ENCODE peak calls at places on chromosomes 3 and 15, in ten cellular contexts. O is mesenteric fat pad; U is GM12864; L is HS-5; G is stimulated activated CD4-positive, alpha-beta T cell treated with anti-CD3 and anti-CD28 coated beads, Interleukin-2, amount 100 ng/mL, for 48 hours; B is PC-3; Y is T-helper 2 cell; T is amniotic stem cell; S is GM12878; Z is CD4-positive, CD25-positive, alpha-beta regulatory T cell. H is an unnamed sample.

GRCh38 chr3:13332158-13332557 is 88.0 kb downstream of the NUP210 start:
- DNase-seq in S (peak; percentile 93), Y (no peak), U (peak; percentile 90), B (peak; percentile 65), T (no peak), G (no peak), L (no peak), Z (no peak), O (no peak), H (no peak)

GRCh38 chr3:8538904-8539303 is 37.3 kb downstream of the LMCD1 start:
- DNase-seq in U (no peak), Z (no peak), L (no peak), Y (no peak), B (peak; percentile 11), G (no peak), S (no peak), O (no peak), T (no peak), H (no peak)

GRCh38 chr15:82539690-82540054 is 585 bp downstream of the RPS17 start:
- DNase-seq in T (no peak), O (no peak), Z (no peak), S (no peak), U (no peak), B (no peak), L (no peak), G (no peak), Y (no peak), H (no peak)

GRCh38 chr15:69125236-69125635 is 35.2 kb upstream of the GLCE start:
- DNase-seq in S (no peak), O (peak; percentile 39), L (no peak), G (no peak), U (no peak), Z (no peak), Y (no peak), T (no peak), B (no peak), H (no peak)

GRCh38 chr3:179146911-179147570 is 1.1 kb upstream of the PIK3CA start:
- DNase-seq in U (no peak), O (no peak), G (peak; percentile 8), Z (peak; percentile 81), T (peak; percentile 36), S (peak; percentile 42), B (peak; percentile 85), L (peak; percentile 70), Y (peak; percentile 77), H (peak; percentile 68)

GRCh38 chr15:58864602-58865419 is 68.7 kb downstream of the SLTM start:
- DNase-seq in T (no peak), U (no peak), Z (no peak), O (no peak), Y (peak; percentile 6), B (no peak), G (no peak), L (no peak), S (no peak), H (no peak)

GRCh38 chr3:24952388-24952787 is 457.7 kb upstream of the THRB start:
- DNase-seq in G (no peak), U (no peak), T (no peak), S (no peak), L (no peak), Z (no peak), Y (no peak), B (no peak), O (no peak), H (no peak)

GRCh38 chr3:197801801-197802504 is 10.9 kb downstream of the LRCH3 start:
- DNase-seq in O (no peak), Y (peak; percentile 73), T (no peak), G (no peak), Z (peak; percentile 32), B (peak; percentile 59), L (no peak), U (no peak), S (peak; percentile 40), H (peak; percentile 38)

GRCh38 chr3:146200461-146201220 is 39.7 kb upstream of the PLOD2 start:
- DNase-seq in G (no peak), T (no peak), B (no peak), L (no peak), O (no peak), U (no peak), Y (no peak), Z (no peak), S (no peak), H (no peak)

GRCh38 chr3:11944052-11944673 is 60.0 kb upstream of the SYN2 start:
- DNase-seq in G (no peak), T (no peak), O (no peak), B (peak; percentile 72), Y (peak; percentile 6), L (no peak), Z (no peak), S (no peak), U (no peak), H (no peak)

GRCh38 chr3:170469151-170470062 is 50.7 kb downstream of the CLDN11 start:
- DNase-seq in T (no peak), O (no peak), Z (no peak), B (peak; percentile 68), S (no peak), Y (no peak), U (no peak), L (no peak), G (no peak), H (no peak)

GRCh38 chr3:49501842-49502241 is 31.8 kb downstream of the DAG1 start:
- DNase-seq in B (no peak), O (no peak), S (no peak), G (no peak), L (no peak), T (no peak), Y (no peak), Z (no peak), U (no peak), H (no peak)

GRCh38 chr15:85625431-85625830 is 169.3 kb downstream of the KLHL25 start:
- DNase-seq in G (no peak), L (no peak), U (no peak), Y (peak; percentile 53), Z (no peak), T (no peak), B (no peak), O (no peak), S (no peak), H (peak; percentile 60)

GRCh38 chr15:36501063-36501678 is 78.3 kb upstream of the CDIN1 start:
- DNase-seq in T (peak; percentile 53), U (peak; percentile 16), Y (peak; percentile 30), Z (peak; percentile 5), S (peak; percentile 19), O (no peak), L (peak; percentile 40), G (no peak), B (peak; percentile 87), H (no peak)

GRCh38 chr3:156816091-156816793 is 9.9 kb upstream of the LEKR1 start:
- DNase-seq in L (no peak), Y (peak; percentile 86), G (peak; percentile 30), U (no peak), B (peak; percentile 46), Z (peak; percentile 26), T (no peak), O (no peak), S (no peak), H (peak; percentile 44)

GRCh38 chr3:123330441-123330991 is 118.4 kb downstream of the ADCY5 start:
- DNase-seq in G (no peak), T (no peak), Z (no peak), Y (no peak), O (no peak), L (no peak), U (no peak), S (no peak), B (no peak), H (no peak)

GRCh38 chr15:79339588-79340314 is 28.8 kb downstream of the TMED3 start:
- DNase-seq in S (no peak), U (peak; percentile 15), L (peak; percentile 9), Y (peak; percentile 24), T (peak; percentile 8), B (peak; percentile 66), G (no peak), Z (peak; percentile 4), O (no peak), H (no peak)

GRCh38 chr3:111917300-111917699 is 58.2 kb downstream of the PHLDB2 start:
- DNase-seq in B (peak; percentile 94), L (no peak), Z (no peak), O (no peak), G (no peak), S (no peak), U (no peak), Y (no peak), T (no peak), H (no peak)

GRCh38 chr3:101253429-101253828 is 66.9 kb downstream of the IMPG2 start:
- DNase-seq in B (no peak), T (no peak), Z (no peak), G (no peak), Y (no peak), U (no peak), S (no peak), L (no peak), O (no peak), H (no peak)

GRCh38 chr3:10995871-10996270 is 3.3 kb downstream of the SLC6A1 start:
- DNase-seq in U (no peak), L (no peak), G (no peak), S (no peak), Z (no peak), B (no peak), O (no peak), T (no peak), Y (no peak), H (no peak)

GRCh38 chr3:16060358-16060852 is 114.1 kb upstream of the GALNT15 start:
- DNase-seq in L (peak; percentile 98), S (no peak), U (no peak), O (no peak), G (no peak), B (peak; percentile 99), T (peak; percentile 87), Z (no peak), Y (no peak), H (no peak)

GRCh38 chr15:73885954-73886700 is 12.8 kb downstream of the TBC1D21 start:
- DNase-seq in T (no peak), U (no peak), Y (no peak), G (no peak), O (peak; percentile 75), Z (no peak), S (no peak), B (no peak), L (no peak), H (no peak)